ENCODE peak calls at places on chromosomes 13 and 19, in eight cellular contexts. One of them, this sample, is unnamed. For H3K4me1, the result is how much of the 10 kb centered on the place peaks cover.

GRCh38 chr13:40983725-40984669 is 35.1 kb downstream of the ELF1 start:
- DNase-seq in SJCRH30: peak
- DNase-seq in heart right ventricle: no peak
- DNase-seq in mucosa of descending colon: no peak
- DNase-seq in OCI-LY7: no peak
- DNase-seq in CD8-positive, alpha-beta T cell: no peak
- DNase-seq in CD8-positive, alpha-beta memory T cell: no peak
- DNase-seq in pancreas: no peak
- DNase-seq in this sample: no peak

GRCh38 chr13:100130092-100130491 is 41.2 kb downstream of the PCCA start:
- DNase-seq in OCI-LY7: no peak
- DNase-seq in mucosa of descending colon: no peak
- DNase-seq in SJCRH30: no peak
- DNase-seq in CD8-positive, alpha-beta memory T cell: no peak
- DNase-seq in CD8-positive, alpha-beta T cell: no peak
- DNase-seq in pancreas: no peak
- DNase-seq in heart right ventricle: no peak
- DNase-seq in this sample: peak

GRCh38 chr19:55552620-55553019 is 7.3 kb upstream of the SBK3 start:
- DNase-seq in mucosa of descending colon: no peak
- DNase-seq in CD8-positive, alpha-beta T cell: no peak
- DNase-seq in CD8-positive, alpha-beta memory T cell: no peak
- DNase-seq in OCI-LY7: no peak
- DNase-seq in heart right ventricle: no peak
- DNase-seq in SJCRH30: no peak
- DNase-seq in pancreas: no peak
- DNase-seq in this sample: no peak

GRCh38 chr13:30576528-30576927 is 41.2 kb upstream of the USPL1 start:
- DNase-seq in pancreas: no peak
- DNase-seq in heart right ventricle: no peak
- DNase-seq in CD8-positive, alpha-beta T cell: peak
- DNase-seq in CD8-positive, alpha-beta memory T cell: peak
- DNase-seq in mucosa of descending colon: peak
- DNase-seq in SJCRH30: peak
- DNase-seq in OCI-LY7: no peak
- DNase-seq in this sample: no peak

GRCh38 chr19:35388277-35389054 is 17.6 kb downstream of the GPR42 start:
- DNase-seq in mucosa of descending colon: no peak
- DNase-seq in pancreas: no peak
- DNase-seq in CD8-positive, alpha-beta memory T cell: no peak
- DNase-seq in OCI-LY7: no peak
- DNase-seq in CD8-positive, alpha-beta T cell: no peak
- DNase-seq in SJCRH30: no peak
- DNase-seq in heart right ventricle: no peak
- DNase-seq in this sample: no peak

GRCh38 chr13:60047943-60048342 is 115.8 kb downstream of the DIAPH3 start:
- DNase-seq in CD8-positive, alpha-beta T cell: no peak
- DNase-seq in SJCRH30: peak
- DNase-seq in pancreas: no peak
- DNase-seq in OCI-LY7: no peak
- DNase-seq in heart right ventricle: no peak
- DNase-seq in mucosa of descending colon: no peak
- DNase-seq in CD8-positive, alpha-beta memory T cell: no peak
- DNase-seq in this sample: peak

GRCh38 chr13:77760893-77761292 is 63.4 kb downstream of the SLAIN1 start:
- DNase-seq in heart right ventricle: no peak
- DNase-seq in CD8-positive, alpha-beta memory T cell: no peak
- DNase-seq in mucosa of descending colon: no peak
- DNase-seq in OCI-LY7: no peak
- DNase-seq in pancreas: no peak
- DNase-seq in CD8-positive, alpha-beta T cell: no peak
- DNase-seq in SJCRH30: no peak
- DNase-seq in this sample: no peak

GRCh38 chr19:40695881-40696280 is 5.4 kb upstream of the NUMBL start:
- DNase-seq in heart right ventricle: no peak
- DNase-seq in CD8-positive, alpha-beta memory T cell: no peak
- DNase-seq in SJCRH30: no peak
- DNase-seq in mucosa of descending colon: no peak
- DNase-seq in OCI-LY7: no peak
- DNase-seq in CD8-positive, alpha-beta T cell: no peak
- DNase-seq in pancreas: no peak
- DNase-seq in this sample: no peak

GRCh38 chr13:25213716-25214115 is 41.6 kb upstream of the AMER2 start:
- DNase-seq in SJCRH30: peak
- DNase-seq in pancreas: no peak
- DNase-seq in CD8-positive, alpha-beta T cell: no peak
- DNase-seq in heart right ventricle: no peak
- DNase-seq in mucosa of descending colon: no peak
- DNase-seq in OCI-LY7: no peak
- DNase-seq in CD8-positive, alpha-beta memory T cell: no peak
- DNase-seq in this sample: no peak

GRCh38 chr13:44309771-44310767 is 63.6 kb upstream of the SERP2 start:
- DNase-seq in SJCRH30: peak
- DNase-seq in heart right ventricle: peak
- DNase-seq in pancreas: no peak
- DNase-seq in OCI-LY7: no peak
- DNase-seq in CD8-positive, alpha-beta T cell: no peak
- DNase-seq in mucosa of descending colon: peak
- DNase-seq in CD8-positive, alpha-beta memory T cell: no peak
- DNase-seq in this sample: no peak

GRCh38 chr13:51676739-51677138 is 92.5 kb downstream of the WDFY2 start:
- DNase-seq in mucosa of descending colon: no peak
- DNase-seq in pancreas: no peak
- DNase-seq in CD8-positive, alpha-beta T cell: no peak
- DNase-seq in SJCRH30: no peak
- DNase-seq in heart right ventricle: no peak
- DNase-seq in CD8-positive, alpha-beta memory T cell: no peak
- DNase-seq in OCI-LY7: no peak
- DNase-seq in this sample: no peak

GRCh38 chr19:42129399-42130253 is 2.6 kb downstream of the POU2F2 start:
- DNase-seq in CD8-positive, alpha-beta T cell: no peak
- DNase-seq in SJCRH30: peak
- DNase-seq in heart right ventricle: peak
- DNase-seq in pancreas: no peak
- DNase-seq in mucosa of descending colon: peak
- DNase-seq in OCI-LY7: peak
- DNase-seq in CD8-positive, alpha-beta memory T cell: no peak
- DNase-seq in this sample: no peak

GRCh38 chr13:111095031-111095840 is 19.9 kb upstream of the ARHGEF7 start:
- DNase-seq in CD8-positive, alpha-beta T cell: no peak
- DNase-seq in pancreas: no peak
- DNase-seq in heart right ventricle: no peak
- DNase-seq in SJCRH30: no peak
- DNase-seq in mucosa of descending colon: no peak
- DNase-seq in CD8-positive, alpha-beta memory T cell: no peak
- DNase-seq in OCI-LY7: no peak
- DNase-seq in this sample: no peak

GRCh38 chr13:109789262-109789661 is 2.9 kb upstream of the IRS2 start:
- DNase-seq in SJCRH30: no peak
- DNase-seq in CD8-positive, alpha-beta memory T cell: no peak
- DNase-seq in pancreas: no peak
- DNase-seq in CD8-positive, alpha-beta T cell: no peak
- DNase-seq in mucosa of descending colon: no peak
- DNase-seq in heart right ventricle: no peak
- DNase-seq in OCI-LY7: no peak
- DNase-seq in this sample: no peak

GRCh38 chr19:21655540-21656126 is 111.7 kb downstream of the ZNF100 start:
- DNase-seq in CD8-positive, alpha-beta T cell: no peak
- DNase-seq in mucosa of descending colon: no peak
- DNase-seq in pancreas: no peak
- DNase-seq in OCI-LY7: no peak
- DNase-seq in heart right ventricle: no peak
- DNase-seq in SJCRH30: no peak
- DNase-seq in CD8-positive, alpha-beta memory T cell: no peak
- DNase-seq in this sample: no peak

GRCh38 chr13:52695856-52696255 is 43.2 kb downstream of the SUGT1 start:
- DNase-seq in OCI-LY7: no peak
- DNase-seq in heart right ventricle: no peak
- DNase-seq in pancreas: no peak
- DNase-seq in SJCRH30: no peak
- DNase-seq in mucosa of descending colon: no peak
- DNase-seq in CD8-positive, alpha-beta T cell: no peak
- DNase-seq in CD8-positive, alpha-beta memory T cell: no peak
- DNase-seq in this sample: no peak

GRCh38 chr19:3382460-3383100 is 16.2 kb downstream of the NFIC start:
- DNase-seq in mucosa of descending colon: no peak
- DNase-seq in CD8-positive, alpha-beta T cell: no peak
- DNase-seq in SJCRH30: no peak
- DNase-seq in CD8-positive, alpha-beta memory T cell: no peak
- DNase-seq in pancreas: no peak
- DNase-seq in heart right ventricle: no peak
- DNase-seq in OCI-LY7: no peak
- DNase-seq in this sample: no peak
- H3K4me1 ChIP-seq in mucosa of descending colon: under half
- H3K4me1 ChIP-seq in CD8-positive, alpha-beta T cell: under half
- H3K4me1 ChIP-seq in SJCRH30: under half
- H3K4me1 ChIP-seq in CD8-positive, alpha-beta memory T cell: under half
- H3K4me1 ChIP-seq in pancreas: under half
- H3K4me1 ChIP-seq in heart right ventricle: half or more
- H3K4me1 ChIP-seq in OCI-LY7: under half
- H3K4me1 ChIP-seq in this sample: under half

DNA sequence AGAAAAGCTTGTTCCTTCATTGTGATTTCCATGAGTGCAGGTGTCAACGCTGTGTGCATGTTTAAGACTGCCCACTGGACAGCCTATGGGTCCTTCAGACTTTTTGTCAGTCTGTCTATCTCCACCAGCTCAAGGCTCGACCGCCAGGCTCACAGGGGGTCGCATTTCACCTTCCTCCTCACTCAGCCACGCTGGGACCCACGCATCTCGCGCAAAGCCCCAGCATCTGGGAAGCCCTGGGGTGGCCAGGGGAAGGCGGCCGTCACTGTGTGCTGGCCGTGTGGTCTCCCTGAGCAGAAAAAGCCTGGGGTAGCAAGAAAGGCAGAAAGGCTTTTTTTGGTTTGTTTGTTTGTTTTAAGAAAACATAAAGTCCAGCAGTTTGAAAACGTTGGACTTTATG is 48.5 kb downstream of the KLF2 start:
- DNase-seq in mucosa of descending colon: no peak
- DNase-seq in heart right ventricle: no peak
- DNase-seq in pancreas: no peak
- DNase-seq in SJCRH30: no peak
- DNase-seq in OCI-LY7: no peak
- DNase-seq in CD8-positive, alpha-beta T cell: no peak
- DNase-seq in CD8-positive, alpha-beta memory T cell: no peak
- DNase-seq in this sample: no peak
- H3K4me1 ChIP-seq in mucosa of descending colon: under half
- H3K4me1 ChIP-seq in heart right ventricle: half or more
- H3K4me1 ChIP-seq in pancreas: under half
- H3K4me1 ChIP-seq in SJCRH30: under half
- H3K4me1 ChIP-seq in OCI-LY7: half or more
- H3K4me1 ChIP-seq in CD8-positive, alpha-beta T cell: half or more
- H3K4me1 ChIP-seq in CD8-positive, alpha-beta memory T cell: half or more
- H3K4me1 ChIP-seq in this sample: under half

GRCh38 chr19:1752009-1752756 is 1.1 kb upstream of the ONECUT3 start:
- DNase-seq in mucosa of descending colon: no peak
- DNase-seq in pancreas: no peak
- DNase-seq in OCI-LY7: peak
- DNase-seq in heart right ventricle: no peak
- DNase-seq in CD8-positive, alpha-beta T cell: no peak
- DNase-seq in SJCRH30: no peak
- DNase-seq in CD8-positive, alpha-beta memory T cell: no peak
- DNase-seq in this sample: peak

GRCh38 chr19:1749373-1750342 is 3.6 kb upstream of the ONECUT3 start:
- DNase-seq in OCI-LY7: no peak
- DNase-seq in CD8-positive, alpha-beta memory T cell: no peak
- DNase-seq in mucosa of descending colon: no peak
- DNase-seq in CD8-positive, alpha-beta T cell: no peak
- DNase-seq in heart right ventricle: no peak
- DNase-seq in SJCRH30: no peak
- DNase-seq in pancreas: no peak
- DNase-seq in this sample: no peak

GRCh38 chr19:1751367-1752008 is 1.8 kb upstream of the ONECUT3 start:
- DNase-seq in CD8-positive, alpha-beta memory T cell: no peak
- DNase-seq in pancreas: no peak
- DNase-seq in SJCRH30: no peak
- DNase-seq in OCI-LY7: no peak
- DNase-seq in CD8-positive, alpha-beta T cell: no peak
- DNase-seq in heart right ventricle: no peak
- DNase-seq in mucosa of descending colon: no peak
- DNase-seq in this sample: peak

GRCh38 chr19:1748703-1749341 is 4.5 kb upstream of the ONECUT3 start:
- DNase-seq in CD8-positive, alpha-beta T cell: no peak
- DNase-seq in SJCRH30: no peak
- DNase-seq in heart right ventricle: no peak
- DNase-seq in CD8-positive, alpha-beta memory T cell: no peak
- DNase-seq in pancreas: no peak
- DNase-seq in OCI-LY7: no peak
- DNase-seq in mucosa of descending colon: no peak
- DNase-seq in this sample: no peak

DNA sequence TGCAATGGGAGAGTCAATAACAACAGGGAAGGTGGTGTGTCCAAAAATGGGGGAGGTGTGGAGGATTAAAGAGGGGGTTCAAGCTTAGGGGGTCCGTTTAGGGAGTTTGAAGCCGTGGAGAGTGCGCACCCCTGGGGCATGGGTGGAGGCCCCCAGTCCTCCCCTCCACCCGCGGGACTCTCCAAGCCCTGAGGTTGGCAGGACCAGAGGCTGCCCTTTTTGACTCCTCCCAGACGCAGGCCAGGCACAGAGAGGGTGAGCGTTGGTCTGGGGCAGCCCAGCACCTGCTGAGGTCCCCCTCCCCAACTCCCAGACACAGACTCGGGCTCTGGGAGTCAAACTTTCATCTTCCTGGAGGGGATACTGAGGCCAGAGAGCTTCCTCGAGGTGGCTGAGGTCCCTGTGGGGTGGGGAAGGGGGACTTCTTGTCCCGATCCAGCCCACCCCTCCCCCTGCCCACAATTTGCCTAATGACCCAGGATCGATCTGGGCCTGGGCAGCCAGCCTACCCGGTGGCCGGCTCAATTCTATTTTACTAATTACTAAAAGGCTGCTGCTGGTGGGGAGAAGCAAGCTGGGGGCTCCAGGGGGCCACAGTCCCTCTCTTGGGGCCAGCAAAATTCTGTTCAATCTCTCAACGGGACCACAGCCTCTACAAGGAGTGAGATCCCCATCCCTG is 2.8 kb upstream of the ONECUT3 start:
- DNase-seq in heart right ventricle: no peak
- DNase-seq in CD8-positive, alpha-beta memory T cell: no peak
- DNase-seq in OCI-LY7: no peak
- DNase-seq in pancreas: no peak
- DNase-seq in mucosa of descending colon: no peak
- DNase-seq in SJCRH30: no peak
- DNase-seq in CD8-positive, alpha-beta T cell: no peak
- DNase-seq in this sample: no peak
- H3K4me1 ChIP-seq in heart right ventricle: under half
- H3K4me1 ChIP-seq in CD8-positive, alpha-beta memory T cell: under half
- H3K4me1 ChIP-seq in OCI-LY7: under half
- H3K4me1 ChIP-seq in pancreas: under half
- H3K4me1 ChIP-seq in mucosa of descending colon: under half
- H3K4me1 ChIP-seq in SJCRH30: under half
- H3K4me1 ChIP-seq in CD8-positive, alpha-beta T cell: under half
- H3K4me1 ChIP-seq in this sample: under half

DNA sequence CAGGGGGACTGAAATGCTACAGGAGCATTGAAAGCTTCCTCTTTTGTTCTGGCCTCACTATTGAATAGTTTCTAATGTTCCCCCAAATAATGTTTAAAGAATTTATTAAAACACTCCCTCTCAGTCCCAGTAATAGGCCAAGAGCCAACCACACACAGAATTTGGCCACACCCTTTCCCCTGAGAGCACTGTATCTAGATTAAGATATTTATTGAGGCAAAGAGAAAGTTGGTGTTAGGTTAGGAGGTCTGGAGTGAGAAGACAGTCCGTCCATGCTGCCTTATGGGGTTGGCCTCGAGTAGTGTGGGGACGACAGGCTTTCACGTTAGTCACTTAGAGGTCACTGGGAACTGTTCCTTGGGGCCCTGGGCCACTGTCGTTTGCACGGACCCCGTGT is 122.9 kb upstream of the RNF113B start:
- DNase-seq in CD8-positive, alpha-beta memory T cell: no peak
- DNase-seq in heart right ventricle: no peak
- DNase-seq in mucosa of descending colon: no peak
- DNase-seq in pancreas: no peak
- DNase-seq in OCI-LY7: no peak
- DNase-seq in SJCRH30: no peak
- DNase-seq in CD8-positive, alpha-beta T cell: no peak
- DNase-seq in this sample: no peak
- H3K4me1 ChIP-seq in CD8-positive, alpha-beta memory T cell: under half
- H3K4me1 ChIP-seq in heart right ventricle: under half
- H3K4me1 ChIP-seq in mucosa of descending colon: under half
- H3K4me1 ChIP-seq in pancreas: under half
- H3K4me1 ChIP-seq in OCI-LY7: under half
- H3K4me1 ChIP-seq in SJCRH30: under half
- H3K4me1 ChIP-seq in CD8-positive, alpha-beta T cell: under half
- H3K4me1 ChIP-seq in this sample: under half